ENCODE peak calls at places on chromosomes 3 and 15, in seven cellular contexts. E, T, X, D, Z, O and P are unnamed samples.

GRCh38 chr3:162014284-162014683 is 517.7 kb downstream of the OTOL1 start:
- DNase-seq in O (no peak), Z (no peak), D (no peak), E (no peak), X (no peak), T (no peak), P (no peak)

GRCh38 chr3:197718904-197719303 is 17.8 kb downstream of the RUBCN start:
- DNase-seq in T (no peak), O (peak; percentile 49), X (no peak), D (no peak), Z (no peak), E (peak; percentile 83), P (no peak)

GRCh38 chr15:68277131-68277604 is 377 bp upstream of the FEM1B start:
- DNase-seq in E (peak; percentile 20), Z (peak; percentile 56), O (no peak), T (no peak), D (peak; percentile 77), X (peak; percentile 65), P (peak; percentile 51)

GRCh38 chr15:45399381-45400212 is 21.3 kb upstream of the GATM start:
- DNase-seq in O (no peak), D (no peak), E (peak; percentile 52), X (no peak), T (no peak), Z (peak; percentile 67), P (no peak)

GRCh38 chr3:132554437-132554836 is 42.6 kb upstream of the ACKR4 start:
- DNase-seq in Z (no peak), E (no peak), T (peak; percentile 48), D (peak; percentile 71), O (no peak), X (no peak), P (no peak)

GRCh38 chr3:139572847-139573672 is 33.5 kb upstream of the RBP1 start:
- DNase-seq in T (no peak), X (no peak), Z (no peak), E (no peak), O (no peak), D (no peak), P (no peak)

GRCh38 chr3:41274944-41275668 is 75.8 kb downstream of the CTNNB1 start:
- DNase-seq in T (no peak), D (no peak), O (no peak), E (no peak), Z (no peak), X (peak; percentile 55), P (no peak)

GRCh38 chr3:124926426-124927116 is 8.0 kb downstream of the MUC13 start:
- DNase-seq in D (no peak), T (no peak), X (peak; percentile 70), O (no peak), E (no peak), Z (no peak), P (no peak)

GRCh38 chr15:56242576-56243116 is 1.0 kb downstream of the RFX7 start:
- DNase-seq in T (no peak), E (peak; percentile 15), X (no peak), O (no peak), Z (no peak), D (no peak), P (no peak)

GRCh38 chr15:101316529-101316928 is 21.5 kb upstream of the SNRPA1 start:
- DNase-seq in T (no peak), O (no peak), X (peak; percentile 13), E (no peak), D (no peak), Z (no peak), P (no peak)

GRCh38 chr15:69107025-69107620 is 53.3 kb upstream of the GLCE start:
- DNase-seq in D (no peak), Z (no peak), T (no peak), E (no peak), X (no peak), O (no peak), P (no peak)

GRCh38 chr15:101207867-101208288 is 44.0 kb downstream of the CHSY1 start:
- DNase-seq in Z (no peak), X (peak; percentile 61), O (no peak), T (peak; percentile 42), D (no peak), E (peak; percentile 84), P (no peak)

GRCh38 chr3:189507856-189508255 is 123.3 kb upstream of the TP63 start:
- DNase-seq in D (no peak), T (no peak), E (no peak), X (no peak), Z (no peak), O (no peak), P (no peak)

GRCh38 chr15:43370310-43370974 is 401 bp downstream of the ZSCAN29 start:
- DNase-seq in X (no peak), O (no peak), E (peak; percentile 53), D (peak; percentile 53), Z (peak; percentile 69), T (peak; percentile 28), P (peak; percentile 59)

GRCh38 chr3:23723153-23723552 is 82.6 kb upstream of the UBE2E1 start:
- DNase-seq in Z (no peak), X (no peak), O (no peak), T (no peak), D (no peak), E (no peak), P (no peak)

GRCh38 chr3:134299185-134299887 is 48.7 kb upstream of the RYK start:
- DNase-seq in D (no peak), T (no peak), O (no peak), E (no peak), X (no peak), Z (peak; percentile 58), P (no peak)

GRCh38 chr3:35944915-35945710 is 305.8 kb downstream of the ARPP21 start:
- DNase-seq in Z (no peak), E (peak; percentile 3), X (peak; percentile 50), O (no peak), T (no peak), D (no peak), P (no peak)

GRCh38 chr15:30670056-30670455 is 44.1 kb downstream of the ARHGAP11B start:
- DNase-seq in D (no peak), O (no peak), Z (no peak), T (no peak), E (no peak), X (no peak), P (no peak)

GRCh38 chr3:48926425-48927392 is 8.1 kb downstream of the ARIH2 start:
- DNase-seq in D (peak; percentile 38), T (no peak), E (no peak), Z (peak; percentile 22), X (no peak), O (no peak), P (no peak)

GRCh38 chr3:12935861-12936830 is 94.8 kb upstream of the RPL32 start:
- DNase-seq in T (no peak), X (no peak), D (no peak), E (no peak), O (no peak), Z (no peak), P (no peak)

GRCh38 chr3:12933901-12934300 is 92.5 kb upstream of the RPL32 start:
- DNase-seq in O (no peak), D (no peak), T (no peak), E (no peak), Z (no peak), X (no peak), P (no peak)

GRCh38 chr3:12932754-12933153 is 91.4 kb upstream of the RPL32 start:
- DNase-seq in Z (no peak), X (no peak), D (no peak), E (no peak), O (no peak), T (no peak), P (no peak)

GRCh38 chr3:12935023-12935860 is 93.9 kb upstream of the RPL32 start:
- DNase-seq in D (no peak), X (no peak), O (no peak), Z (no peak), E (no peak), T (no peak), P (no peak)

GRCh38 chr3:12934431-12934830 is 93.1 kb upstream of the RPL32 start:
- DNase-seq in E (no peak), O (no peak), X (no peak), T (peak; percentile 36), D (peak; percentile 81), Z (peak; percentile 71), P (peak; percentile 44)
- H3K27ac ChIP-seq in E (peak overlapping the region; percentile 16), O (no peak overlapping the region), X (peak overlapping the region; percentile 18), T (peak overlapping the region; percentile 25), D (peak overlapping the region; percentile 71), Z (peak overlapping the region; percentile 89), P (peak overlapping the region; percentile 17)

DNA sequence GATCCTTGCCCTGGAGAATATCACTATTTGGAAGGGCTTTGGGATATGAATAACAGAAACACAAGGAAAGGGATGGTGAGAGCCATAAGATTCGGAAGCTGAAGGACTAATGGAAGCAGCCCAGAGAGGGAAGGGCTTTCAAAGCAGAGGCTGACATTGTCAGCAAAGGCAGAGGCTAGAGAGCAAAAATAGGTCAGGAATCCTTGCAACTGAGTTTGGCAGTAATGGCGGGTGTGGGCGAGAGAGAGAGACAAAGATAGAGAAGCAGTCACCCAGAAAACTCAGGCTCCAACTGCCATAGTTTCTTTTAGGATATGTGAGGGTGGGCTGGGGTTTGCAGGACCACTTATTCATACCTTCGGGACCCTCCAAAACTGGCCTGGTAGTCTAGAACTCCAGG is 248.6 kb downstream of the OPA1 start:
- DNase-seq in Z (no peak), X (no peak), E (no peak), T (no peak), D (no peak), O (no peak), P (no peak)
- H3K27ac ChIP-seq in Z (no peak overlapping the region), X (no peak overlapping the region), E (no peak overlapping the region), T (peak overlapping the region; percentile 86), D (no peak overlapping the region), O (no peak overlapping the region), P (no peak overlapping the region)

GRCh38 chr15:90757461-90757860 is 40.3 kb downstream of the BLM start:
- DNase-seq in O (no peak), X (no peak), T (no peak), D (no peak), Z (no peak), E (no peak), P (no peak)

GRCh38 chr15:90761629-90762028 is 44.5 kb downstream of the BLM start:
- DNase-seq in T (no peak), E (no peak), D (no peak), X (no peak), O (no peak), Z (no peak), P (no peak)

GRCh38 chr15:90762109-90762508 is 45.0 kb downstream of the BLM start:
- DNase-seq in E (no peak), X (peak; percentile 67), D (peak; percentile 85), O (no peak), T (peak; percentile 34), Z (peak; percentile 8), P (no peak)

GRCh38 chr15:90763700-90764099 is 46.6 kb downstream of the BLM start:
- DNase-seq in E (no peak), T (no peak), D (no peak), O (no peak), Z (no peak), X (no peak), P (no peak)

GRCh38 chr15:90760661-90761232 is 43.6 kb downstream of the BLM start:
- DNase-seq in X (no peak), Z (no peak), O (no peak), E (no peak), T (no peak), D (no peak), P (no peak)
- H3K27ac ChIP-seq in X (no peak overlapping the region), Z (no peak overlapping the region), O (no peak overlapping the region), E (no peak overlapping the region), T (no peak overlapping the region), D (peak overlapping the region; percentile 59), P (peak overlapping the region; percentile 44)

DNA sequence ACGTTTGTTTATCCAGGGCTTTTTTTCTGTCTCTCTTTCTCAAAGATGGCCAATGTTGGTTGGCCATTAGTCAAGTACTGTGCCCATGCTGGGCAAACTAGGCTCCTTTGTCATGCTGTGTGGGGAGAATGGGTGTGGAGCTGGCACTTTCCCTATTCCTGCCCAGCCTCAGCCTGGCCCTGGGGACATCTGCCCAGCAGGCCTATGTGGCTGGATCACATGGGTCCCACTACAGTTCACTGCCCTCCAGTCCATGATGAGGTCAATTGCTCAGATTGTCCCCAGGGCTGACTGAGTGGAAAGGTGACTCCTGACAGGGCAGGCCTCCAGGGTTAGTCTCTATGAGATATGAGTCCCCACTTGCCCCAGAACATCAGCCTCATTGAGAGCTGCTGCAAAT is 54.4 kb upstream of the HERC1 start:
- DNase-seq in E (no peak), D (no peak), T (no peak), Z (no peak), X (no peak), O (no peak), P (peak; percentile 29)
- H3K27ac ChIP-seq in E (no peak overlapping the region), D (no peak overlapping the region), T (no peak overlapping the region), Z (no peak overlapping the region), X (no peak overlapping the region), O (no peak overlapping the region), P (peak overlapping the region; percentile 64)